ENCODE peak calls at places on chromosomes 7 and 10, in nine cellular contexts. B is cardiac muscle cell, X is lower lobe of right lung, F is RWPE2, R is ovary, I is A549, L is lung, N is fibroblast of lung, Y is endodermal cell. S is an unnamed sample. For H3K9me3 and H3K4me1, the result is how much of the 10 kb centered on the place peaks cover.

GRCh38 chr7:85104432-85105205 is 82.2 kb downstream of the SEMA3D start:
- DNase-seq in B (no peak), X (no peak), F (no peak), R (no peak), I (no peak), L (no peak), N (peak), Y (no peak), S (no peak)

GRCh38 chr7:30206466-30206865 is 71.7 kb downstream of the MTURN start:
- DNase-seq in B (no peak), X (no peak), F (no peak), R (no peak), I (peak), L (peak), N (peak), Y (no peak), S (peak)

GRCh38 chr7:132618271-132618955 is 42.1 kb upstream of the PLXNA4 start:
- DNase-seq in B (no peak), X (no peak), F (no peak), R (no peak), I (no peak), L (no peak), N (peak), Y (no peak), S (no peak)

GRCh38 chr10:79184141-79184625 is 115.4 kb downstream of the ZMIZ1 start:
- DNase-seq in B (no peak), X (peak), F (no peak), R (no peak), I (peak), L (peak), N (peak), Y (peak), S (peak)

GRCh38 chr7:42180806-42181205 is 56.2 kb downstream of the GLI3 start:
- DNase-seq in B (no peak), X (no peak), F (no peak), R (no peak), I (no peak), L (no peak), N (no peak), Y (no peak), S (no peak)

GRCh38 chr10:72557362-72557761 is 68.5 kb downstream of the MICU1 start:
- DNase-seq in B (no peak), X (no peak), F (no peak), R (no peak), I (no peak), L (no peak), N (peak), Y (no peak), S (no peak)

GRCh38 chr10:78165617-78166016 is 132.0 kb downstream of the RPS24 start:
- DNase-seq in B (peak), X (no peak), F (no peak), R (no peak), I (peak), L (no peak), N (no peak), Y (peak), S (no peak)

GRCh38 chr7:42915356-42915755 is 3.5 kb upstream of the C7orf25 start:
- DNase-seq in B (no peak), X (no peak), F (no peak), R (no peak), I (no peak), L (no peak), N (peak), Y (no peak), S (no peak)

GRCh38 chr7:121545418-121545817 is 149.3 kb upstream of the FAM3C start:
- DNase-seq in B (no peak), X (no peak), F (no peak), R (no peak), I (no peak), L (no peak), N (no peak), Y (no peak), S (no peak)

GRCh38 chr7:127666602-127667001 is 14.6 kb downstream of the SND1 start:
- DNase-seq in B (no peak), X (no peak), F (no peak), R (no peak), I (no peak), L (no peak), N (no peak), Y (no peak), S (no peak)

GRCh38 chr7:69448071-69448470 is 150.2 kb upstream of the AUTS2 start:
- DNase-seq in B (no peak), X (no peak), F (no peak), R (no peak), I (no peak), L (no peak), N (peak), Y (no peak), S (no peak)

GRCh38 chr10:36606234-36606839 is 519.1 kb upstream of the ANKRD30A start:
- DNase-seq in B (no peak), X (no peak), F (no peak), R (no peak), I (no peak), L (no peak), N (peak), Y (no peak), S (no peak)

GRCh38 chr7:85928500-85928899 is 715.2 kb upstream of the GRM3 start:
- DNase-seq in B (no peak), X (no peak), F (no peak), R (no peak), I (no peak), L (no peak), N (no peak), Y (no peak), S (no peak)

GRCh38 chr10:96306516-96306915 is 2.3 kb downstream of the DNTT start:
- DNase-seq in B (no peak), X (peak), F (no peak), R (no peak), I (no peak), L (no peak), N (no peak), Y (no peak), S (no peak)

GRCh38 chr10:97390096-97390495 is 11.0 kb downstream of the RRP12 start:
- DNase-seq in B (no peak), X (no peak), F (no peak), R (no peak), I (no peak), L (no peak), N (no peak), Y (no peak), S (no peak)

GRCh38 chr7:5479133-5479745 is 55.6 kb upstream of the TNRC18 start:
- DNase-seq in B (no peak), X (no peak), F (no peak), R (no peak), I (no peak), L (no peak), N (no peak), Y (no peak), S (no peak)

GRCh38 chr10:130512936-130513335 is 376.7 kb downstream of the GLRX3 start:
- DNase-seq in B (no peak), X (no peak), F (no peak), R (no peak), I (no peak), L (peak), N (no peak), Y (no peak), S (no peak)

GRCh38 chr10:118721005-118721876 is 33.5 kb downstream of the CACUL1 start:
- DNase-seq in B (peak), X (no peak), F (no peak), R (no peak), I (peak), L (peak), N (peak), Y (peak), S (peak)

GRCh38 chr10:113035724-113036312 is 85.8 kb downstream of the TCF7L2 start:
- DNase-seq in B (no peak), X (no peak), F (no peak), R (no peak), I (peak), L (no peak), N (no peak), Y (no peak), S (no peak)

GRCh38 chr7:20777377-20778062 is 9.2 kb downstream of the SP8 start:
- DNase-seq in B (no peak), X (no peak), F (no peak), R (no peak), I (no peak), L (no peak), N (no peak), Y (no peak), S (no peak)

GRCh38 chr10:72096115-72097000 is 8.0 kb upstream of the SPOCK2 start:
- DNase-seq in B (no peak), X (no peak), F (no peak), R (no peak), I (peak), L (no peak), N (peak), Y (no peak), S (peak)

GRCh38 chr7:36216063-36216684 is 63.1 kb downstream of the EEPD1 start:
- DNase-seq in B (no peak), X (no peak), F (no peak), R (no peak), I (no peak), L (no peak), N (peak), Y (peak), S (no peak)

GRCh38 chr10:124508907-124509454 is 47.4 kb downstream of the LHPP start:
- DNase-seq in B (no peak), X (no peak), F (peak), R (no peak), I (no peak), L (no peak), N (no peak), Y (no peak), S (no peak)
- H3K9me3 ChIP-seq in B (under half), X (under half), F (under half), R (under half), I (under half), L (under half), N (under half), Y (under half), S (under half)

GRCh38 chr10:62113680-62114079 is 155.0 kb downstream of the RTKN2 start:
- DNase-seq in B (no peak), X (no peak), F (no peak), R (no peak), I (no peak), L (no peak), N (no peak), Y (no peak), S (no peak)
- H3K4me1 ChIP-seq in B (under half), X (under half), F (under half), R (under half), I (under half), L (under half), N (under half), Y (under half), S (under half)

GRCh38 chr10:49550563-49550962 is 11.6 kb upstream of the ERCC6 start:
- DNase-seq in B (no peak), X (no peak), F (peak), R (no peak), I (no peak), L (no peak), N (peak), Y (peak), S (no peak)

GRCh38 chr10:49552277-49552676 is 13.4 kb upstream of the ERCC6 start:
- DNase-seq in B (no peak), X (no peak), F (peak), R (no peak), I (peak), L (no peak), N (peak), Y (no peak), S (no peak)

DNA sequence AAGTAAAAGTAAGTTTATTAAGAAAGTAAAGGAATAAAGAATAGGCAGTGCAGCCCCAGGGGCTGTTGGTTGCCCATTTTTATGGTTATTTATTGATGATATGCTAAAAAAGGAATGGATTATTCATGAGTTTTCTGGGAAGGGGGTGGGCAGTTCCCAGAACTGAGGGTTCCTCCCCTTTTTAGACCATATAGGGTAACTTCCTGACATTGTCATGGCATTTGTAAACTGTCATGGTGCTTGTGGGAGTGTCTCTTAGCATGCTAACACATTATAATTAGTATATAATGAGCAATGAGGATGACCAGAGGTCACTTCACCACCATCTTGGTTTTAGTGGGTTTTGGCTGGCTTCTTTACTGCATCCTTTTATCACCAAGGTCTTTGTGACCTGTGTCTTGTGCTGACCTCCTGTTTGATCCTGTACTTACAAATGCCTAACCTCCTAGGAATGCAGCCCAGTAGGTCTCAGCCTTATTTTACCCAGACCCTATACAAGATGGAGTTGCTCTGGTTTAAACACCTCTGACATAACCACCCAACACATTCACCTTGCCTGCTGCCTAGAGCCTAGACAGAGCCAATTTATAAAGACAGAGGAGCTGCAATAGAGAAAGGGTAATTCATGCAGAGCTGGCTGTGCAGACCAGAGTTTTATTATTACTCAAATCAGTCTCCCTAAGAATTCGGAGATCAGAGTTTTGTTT is 10.9 kb upstream of the ERCC6 start:
- DNase-seq in B (no peak), X (no peak), F (no peak), R (no peak), I (no peak), L (no peak), N (no peak), Y (no peak), S (no peak)
- H3K27ac ChIP-seq in B (no peak), X (no peak), F (peak), R (no peak), I (no peak), L (no peak), N (no peak), Y (no peak), S (no peak)

GRCh38 chr7:123024989-123025758 is 29.7 kb upstream of the TAS2R16 start:
- DNase-seq in B (no peak), X (no peak), F (no peak), R (no peak), I (no peak), L (no peak), N (peak), Y (no peak), S (no peak)
- H3K9me3 ChIP-seq in B (under half), X (under half), F (under half), R (under half), I (under half), L (under half), N (under half), Y (under half), S (under half)

DNA sequence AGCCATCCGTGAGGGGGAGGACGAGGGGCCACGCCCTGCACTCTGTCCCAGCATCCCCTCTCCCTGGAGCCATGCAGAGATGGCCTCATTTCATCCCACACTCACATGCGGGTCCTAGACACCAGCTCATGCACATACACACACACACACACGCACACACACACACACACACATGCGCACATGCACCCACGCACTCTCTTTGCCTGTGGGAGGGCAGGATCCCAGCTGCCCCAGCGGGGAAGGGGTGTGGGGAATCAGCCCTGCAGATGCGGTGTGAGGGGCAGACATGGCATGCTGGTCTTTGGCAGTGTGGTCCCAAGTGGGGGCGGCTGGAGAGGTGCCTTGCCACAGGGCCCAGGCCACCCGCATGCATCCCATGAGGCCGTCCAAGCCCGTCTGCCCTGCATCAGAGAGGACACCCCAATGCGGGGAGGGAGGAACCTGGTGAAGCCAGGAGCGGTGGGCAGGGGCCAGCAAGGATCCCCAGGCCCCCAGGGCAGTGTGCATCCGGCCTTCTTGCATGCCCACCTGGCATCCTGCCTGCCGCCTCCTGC is 68.1 kb downstream of the LHPP start:
- DNase-seq in B (no peak), X (no peak), F (no peak), R (no peak), I (no peak), L (no peak), N (no peak), Y (no peak), S (no peak)
- H3K4me1 ChIP-seq in B (under half), X (under half), F (under half), R (under half), I (under half), L (under half), N (under half), Y (under half), S (under half)

GRCh38 chr7:99730262-99730810 is 4.7 kb downstream of the CYP3A7 start:
- DNase-seq in B (no peak), X (no peak), F (no peak), R (no peak), I (no peak), L (no peak), N (no peak), Y (no peak), S (no peak)
- H3K27ac ChIP-seq in B (no peak), X (peak), F (peak), R (no peak), I (no peak), L (no peak), N (no peak), Y (no peak), S (no peak)

GRCh38 chr7:158546214-158546613 is 41.4 kb downstream of the PTPRN2 start:
- DNase-seq in B (no peak), X (no peak), F (peak), R (no peak), I (no peak), L (no peak), N (no peak), Y (no peak), S (no peak)
- H3K9me3 ChIP-seq in B (under half), X (under half), F (under half), R (under half), I (under half), L (under half), N (under half), Y (under half), S (under half)

GRCh38 chr10:101226888-101227736 is 2.2 kb downstream of the LBX1 start:
- DNase-seq in B (no peak), X (no peak), F (no peak), R (no peak), I (no peak), L (no peak), N (no peak), Y (peak), S (no peak)

GRCh38 chr10:101224060-101224909 is 5.0 kb downstream of the LBX1 start:
- DNase-seq in B (no peak), X (no peak), F (no peak), R (no peak), I (no peak), L (no peak), N (no peak), Y (no peak), S (no peak)

GRCh38 chr10:101224910-101225823 is 4.1 kb downstream of the LBX1 start:
- DNase-seq in B (no peak), X (no peak), F (no peak), R (no peak), I (no peak), L (no peak), N (no peak), Y (peak), S (no peak)

GRCh38 chr10:101226506-101226887 is 2.8 kb downstream of the LBX1 start:
- DNase-seq in B (no peak), X (no peak), F (no peak), R (no peak), I (no peak), L (no peak), N (no peak), Y (no peak), S (no peak)

DNA sequence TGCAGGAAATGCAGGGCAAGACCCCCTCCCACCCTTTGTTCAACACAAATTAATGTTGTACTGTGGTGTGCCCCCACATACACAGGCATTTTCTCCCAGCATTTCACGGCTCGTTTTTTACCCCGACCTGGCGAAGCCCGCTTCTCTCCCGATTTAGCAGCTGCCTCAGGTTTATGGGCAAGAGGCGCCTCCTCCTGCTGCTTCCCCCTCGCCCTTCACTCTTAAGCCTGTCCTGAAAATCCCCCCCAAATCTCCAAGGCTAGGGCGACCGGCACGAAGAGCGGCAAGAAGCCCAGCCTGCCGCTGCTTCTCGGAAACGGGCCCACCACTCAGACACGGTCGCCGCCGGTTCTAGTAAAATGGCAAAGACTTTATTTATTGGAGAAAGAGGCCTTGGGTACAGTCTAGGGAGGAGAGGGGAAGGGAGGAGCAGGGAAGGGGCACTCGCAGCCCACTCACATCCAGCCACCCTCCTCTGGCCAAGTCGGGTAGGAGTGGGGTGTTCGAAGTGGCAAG is 3.4 kb downstream of the LBX1 start:
- DNase-seq in B (no peak), X (no peak), F (no peak), R (no peak), I (no peak), L (no peak), N (no peak), Y (peak), S (no peak)
- H3K4me1 ChIP-seq in B (under half), X (half or more), F (under half), R (under half), I (under half), L (under half), N (under half), Y (under half), S (under half)

GRCh38 chr10:94018107-94018506 is 24.4 kb downstream of the PLCE1 start:
- DNase-seq in B (no peak), X (no peak), F (no peak), R (no peak), I (no peak), L (no peak), N (no peak), Y (no peak), S (no peak)

GRCh38 chr10:94011296-94011695 is 17.6 kb downstream of the PLCE1 start:
- DNase-seq in B (no peak), X (no peak), F (no peak), R (no peak), I (no peak), L (no peak), N (no peak), Y (no peak), S (no peak)

GRCh38 chr10:94012834-94013830 is 19.4 kb downstream of the PLCE1 start:
- DNase-seq in B (no peak), X (no peak), F (no peak), R (no peak), I (no peak), L (no peak), N (no peak), Y (no peak), S (no peak)

DNA sequence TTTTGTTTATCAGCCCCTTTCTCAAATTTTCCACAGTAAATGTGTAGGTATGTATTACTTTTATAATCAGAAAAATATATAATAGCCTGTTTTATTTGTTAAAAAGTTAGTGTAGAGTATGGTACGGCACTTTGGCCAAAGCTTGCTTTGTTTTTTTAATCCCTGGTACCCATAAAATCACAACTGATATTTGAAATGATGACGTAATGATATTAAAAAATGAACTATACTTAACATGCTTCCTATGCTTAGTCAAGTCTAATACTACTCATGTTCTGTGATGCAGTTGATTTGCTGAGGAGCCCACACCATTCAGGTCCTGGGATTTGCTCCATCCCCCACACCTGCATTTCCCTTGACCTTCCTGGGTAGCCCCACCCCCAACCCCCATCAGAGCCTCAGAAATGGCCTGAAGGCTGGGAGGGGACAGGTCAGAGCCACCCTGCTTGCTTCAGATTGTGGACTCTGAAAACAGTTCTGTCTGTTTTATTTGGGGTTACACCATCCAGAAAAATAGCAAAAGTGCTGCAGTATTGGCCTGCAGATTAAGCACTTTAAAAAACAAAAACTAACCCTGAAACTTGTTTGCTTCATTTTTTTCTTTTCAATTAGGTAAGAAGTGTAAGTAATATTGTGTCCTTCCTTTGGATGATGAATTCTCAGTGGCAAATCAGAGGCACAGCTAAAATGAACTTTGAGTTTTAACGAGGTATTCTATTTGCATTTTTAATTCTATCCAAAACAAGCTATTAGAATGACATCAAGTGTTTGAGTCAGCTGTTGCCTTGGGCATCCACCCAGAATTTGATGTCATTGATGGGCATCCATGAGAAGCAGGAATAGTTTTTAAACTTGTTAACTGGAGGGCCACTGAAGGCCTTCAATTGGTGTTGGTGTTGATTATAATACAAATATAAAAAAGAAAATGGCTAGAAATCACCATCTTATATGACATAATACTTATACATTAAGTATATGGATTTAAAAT is 23.3 kb downstream of the PLCE1 start:
- DNase-seq in B (no peak), X (no peak), F (no peak), R (no peak), I (no peak), L (no peak), N (peak), Y (peak), S (peak)
- H3K27ac ChIP-seq in B (no peak), X (no peak), F (no peak), R (no peak), I (peak), L (no peak), N (no peak), Y (no peak), S (no peak)

S was measured in SJCRH30.